ENCODE peak calls at places on chromosome 6, in seven cellular contexts. V is mucosa of gallbladder, J is GM12865, S is T-helper 2 cell, W is foreskin fibroblast, C is NCI-H345, X is AG20443. O is an unnamed sample.

GRCh38 chr6:139449611-139450000 is 75.2 kb upstream of the CITED2 start:
- DNase-seq in V (no peak), J (no peak), S (no peak), W (peak), C (no peak), X (no peak), O (no peak)

GRCh38 chr6:156617376-156617775 is 159.8 kb upstream of the ARID1B start:
- DNase-seq in V (peak), J (no peak), S (no peak), W (peak), C (peak), X (peak), O (no peak)

GRCh38 chr6:152631376-152631775 is 5.8 kb downstream of the SYNE1 start:
- DNase-seq in V (no peak), J (no peak), S (no peak), W (no peak), C (no peak), X (no peak), O (no peak)

GRCh38 chr6:30592287-30592686 is 21.0 kb downstream of the ABCF1 start:
- DNase-seq in V (no peak), J (no peak), S (no peak), W (no peak), C (no peak), X (no peak), O (no peak)

GRCh38 chr6:105839266-105839665 is 246.9 kb upstream of the PRDM1 start:
- DNase-seq in V (no peak), J (no peak), S (no peak), W (no peak), C (no peak), X (peak), O (no peak)

GRCh38 chr6:142478117-142478516 is 176.3 kb downstream of the ADGRG6 start:
- DNase-seq in V (no peak), J (peak), S (no peak), W (peak), C (no peak), X (peak), O (peak)

GRCh38 chr6:29516108-29516507 is 28.4 kb upstream of the MAS1L start:
- DNase-seq in V (no peak), J (peak), S (no peak), W (peak), C (no peak), X (no peak), O (peak)

GRCh38 chr6:47165918-47166317 is 123.8 kb upstream of the ADGRF1 start:
- DNase-seq in V (no peak), J (peak), S (no peak), W (no peak), C (no peak), X (no peak), O (peak)

GRCh38 chr6:136201735-136202134 is 48.4 kb downstream of the MTFR2 start:
- DNase-seq in V (no peak), J (no peak), S (no peak), W (peak), C (no peak), X (no peak), O (no peak)

GRCh38 chr6:51644426-51644825 is 443.0 kb downstream of the PKHD1 start:
- DNase-seq in V (no peak), J (peak), S (no peak), W (no peak), C (no peak), X (no peak), O (no peak)

GRCh38 chr6:37620519-37620918 is 77.2 kb downstream of the MDGA1 start:
- DNase-seq in V (peak), J (no peak), S (no peak), W (no peak), C (no peak), X (no peak), O (peak)

GRCh38 chr6:165877773-165878172 is 214.7 kb upstream of the PDE10A start:
- DNase-seq in V (no peak), J (no peak), S (no peak), W (no peak), C (no peak), X (no peak), O (no peak)

GRCh38 chr6:5851261-5851757 is 155.4 kb downstream of the NRN1 start:
- DNase-seq in V (peak), J (peak), S (peak), W (peak), C (peak), X (peak), O (no peak)

GRCh38 chr6:71510057-71510713 is 221.6 kb downstream of the OGFRL1 start:
- DNase-seq in V (peak), J (peak), S (no peak), W (peak), C (peak), X (peak), O (peak)

GRCh38 chr6:4134841-4135664 is at the start of gene ECI2:
- DNase-seq in V (no peak), J (peak), S (peak), W (peak), C (peak), X (peak), O (peak)

GRCh38 chr6:136625293-136625692 is 75.1 kb upstream of the MAP7 start:
- DNase-seq in V (no peak), J (no peak), S (no peak), W (no peak), C (no peak), X (no peak), O (no peak)

GRCh38 chr6:170087946-170088348 is 202.9 kb downstream of the DLL1 start:
- DNase-seq in V (no peak), J (peak), S (no peak), W (no peak), C (no peak), X (no peak), O (peak)

GRCh38 chr6:116633685-116634084 is 17.4 kb downstream of the RSPH4A start:
- DNase-seq in V (no peak), J (peak), S (no peak), W (no peak), C (no peak), X (no peak), O (peak)

GRCh38 chr6:21479140-21479539 is 114.4 kb upstream of the SOX4 start:
- DNase-seq in V (no peak), J (no peak), S (no peak), W (no peak), C (no peak), X (no peak), O (no peak)

GRCh38 chr6:140344149-140344913 is 969.9 kb upstream of the CITED2 start:
- DNase-seq in V (no peak), J (no peak), S (no peak), W (peak), C (no peak), X (peak), O (no peak)

GRCh38 chr6:51927450-51927849 is 160.0 kb downstream of the PKHD1 start:
- DNase-seq in V (no peak), J (no peak), S (no peak), W (no peak), C (no peak), X (no peak), O (no peak)

GRCh38 chr6:355373-355772 is 36.2 kb upstream of the IRF4 start:
- DNase-seq in V (no peak), J (no peak), S (no peak), W (no peak), C (no peak), X (no peak), O (no peak)

GRCh38 chr6:22917344-22917743 is 348.0 kb downstream of the HDGFL1 start:
- DNase-seq in V (no peak), J (no peak), S (no peak), W (no peak), C (no peak), X (no peak), O (no peak)

GRCh38 chr6:142881771-142882170 is 63.2 kb downstream of the HIVEP2 start:
- DNase-seq in V (no peak), J (peak), S (no peak), W (no peak), C (no peak), X (no peak), O (no peak)

GRCh38 chr6:131258816-131259476 is 123.7 kb downstream of the AKAP7 start:
- DNase-seq in V (peak), J (no peak), S (no peak), W (no peak), C (no peak), X (no peak), O (no peak)

GRCh38 chr6:138035070-138035469 is 72.1 kb downstream of the PERP start:
- DNase-seq in V (no peak), J (no peak), S (no peak), W (no peak), C (peak), X (no peak), O (no peak)

GRCh38 chr6:45448417-45449389 is 71.0 kb upstream of the SUPT3H start:
- DNase-seq in V (no peak), J (peak), S (no peak), W (peak), C (no peak), X (peak), O (no peak)